ENCODE peak calls at places on chromosomes 16 and 17, in ten cellular contexts. One of them, this sample, is unnamed.

GRCh38 chr17:32161506-32162365 is 19.4 kb downstream of the RHOT1 start:
- DNase-seq in pons: no peak
- DNase-seq in cardiac muscle cell: no peak
- DNase-seq in AG09319: no peak
- DNase-seq in tibial nerve: no peak
- DNase-seq in mucosa of gallbladder: no peak
- DNase-seq in left lung: no peak
- DNase-seq in KG1: no peak
- DNase-seq in lower lobe of right lung: no peak
- DNase-seq in amygdala: no peak
- DNase-seq in this sample: no peak

GRCh38 chr17:4043862-4044261 is 79.6 kb upstream of the ATP2A3 start:
- DNase-seq in left lung: no peak
- DNase-seq in AG09319: no peak
- DNase-seq in lower lobe of right lung: no peak
- DNase-seq in pons: no peak
- DNase-seq in mucosa of gallbladder: peak; percentile 46
- DNase-seq in tibial nerve: no peak
- DNase-seq in amygdala: no peak
- DNase-seq in KG1: no peak
- DNase-seq in cardiac muscle cell: no peak
- DNase-seq in this sample: no peak

GRCh38 chr16:88810166-88810867 is 1.4 kb downstream of the APRT start:
- DNase-seq in left lung: no peak
- DNase-seq in cardiac muscle cell: no peak
- DNase-seq in mucosa of gallbladder: no peak
- DNase-seq in pons: no peak
- DNase-seq in AG09319: no peak
- DNase-seq in amygdala: no peak
- DNase-seq in KG1: no peak
- DNase-seq in lower lobe of right lung: no peak
- DNase-seq in tibial nerve: no peak
- DNase-seq in this sample: no peak

GRCh38 chr17:14427914-14428639 is 127.2 kb downstream of the HS3ST3B1 start:
- DNase-seq in lower lobe of right lung: no peak
- DNase-seq in pons: peak; percentile 2
- DNase-seq in AG09319: no peak
- DNase-seq in mucosa of gallbladder: no peak
- DNase-seq in cardiac muscle cell: no peak
- DNase-seq in tibial nerve: no peak
- DNase-seq in amygdala: no peak
- DNase-seq in left lung: no peak
- DNase-seq in KG1: no peak
- DNase-seq in this sample: no peak

GRCh38 chr16:87552772-87553171 is 49.5 kb upstream of the JPH3 start:
- DNase-seq in pons: no peak
- DNase-seq in lower lobe of right lung: no peak
- DNase-seq in mucosa of gallbladder: no peak
- DNase-seq in cardiac muscle cell: peak; percentile 58
- DNase-seq in tibial nerve: no peak
- DNase-seq in AG09319: no peak
- DNase-seq in left lung: no peak
- DNase-seq in amygdala: no peak
- DNase-seq in KG1: no peak
- DNase-seq in this sample: no peak

GRCh38 chr16:86664518-86665318 is 86.4 kb downstream of the FOXL1 start:
- DNase-seq in pons: no peak
- DNase-seq in KG1: peak; percentile 33
- DNase-seq in left lung: no peak
- DNase-seq in mucosa of gallbladder: peak; percentile 82
- DNase-seq in tibial nerve: no peak
- DNase-seq in lower lobe of right lung: no peak
- DNase-seq in AG09319: no peak
- DNase-seq in cardiac muscle cell: no peak
- DNase-seq in amygdala: no peak
- DNase-seq in this sample: peak; percentile 63

GRCh38 chr16:10539793-10540192 is 40.6 kb downstream of the EMP2 start:
- DNase-seq in cardiac muscle cell: no peak
- DNase-seq in tibial nerve: no peak
- DNase-seq in pons: no peak
- DNase-seq in left lung: no peak
- DNase-seq in KG1: no peak
- DNase-seq in AG09319: no peak
- DNase-seq in mucosa of gallbladder: no peak
- DNase-seq in amygdala: no peak
- DNase-seq in lower lobe of right lung: no peak
- DNase-seq in this sample: no peak

GRCh38 chr17:512311-512710 is 159.7 kb upstream of the RPH3AL start:
- DNase-seq in KG1: no peak
- DNase-seq in cardiac muscle cell: no peak
- DNase-seq in amygdala: no peak
- DNase-seq in left lung: no peak
- DNase-seq in AG09319: no peak
- DNase-seq in pons: no peak
- DNase-seq in lower lobe of right lung: no peak
- DNase-seq in mucosa of gallbladder: no peak
- DNase-seq in tibial nerve: no peak
- DNase-seq in this sample: no peak

GRCh38 chr16:74075393-74075792 is 221.2 kb upstream of the PSMD7 start:
- DNase-seq in left lung: no peak
- DNase-seq in mucosa of gallbladder: no peak
- DNase-seq in amygdala: no peak
- DNase-seq in pons: no peak
- DNase-seq in AG09319: no peak
- DNase-seq in cardiac muscle cell: no peak
- DNase-seq in tibial nerve: no peak
- DNase-seq in lower lobe of right lung: no peak
- DNase-seq in KG1: no peak
- DNase-seq in this sample: no peak

GRCh38 chr16:9797306-9797705 is 384.9 kb downstream of the GRIN2A start:
- DNase-seq in left lung: no peak
- DNase-seq in cardiac muscle cell: no peak
- DNase-seq in AG09319: no peak
- DNase-seq in mucosa of gallbladder: no peak
- DNase-seq in amygdala: no peak
- DNase-seq in tibial nerve: no peak
- DNase-seq in KG1: no peak
- DNase-seq in pons: no peak
- DNase-seq in lower lobe of right lung: no peak
- DNase-seq in this sample: no peak

GRCh38 chr17:50749243-50749642 is 18.1 kb downstream of the ANKRD40CL start:
- DNase-seq in amygdala: no peak
- DNase-seq in AG09319: no peak
- DNase-seq in left lung: no peak
- DNase-seq in pons: no peak
- DNase-seq in mucosa of gallbladder: no peak
- DNase-seq in lower lobe of right lung: no peak
- DNase-seq in cardiac muscle cell: no peak
- DNase-seq in KG1: no peak
- DNase-seq in tibial nerve: no peak
- DNase-seq in this sample: no peak

GRCh38 chr17:43908111-43908721 is 880 bp upstream of the MPP2 start:
- DNase-seq in KG1: no peak
- DNase-seq in tibial nerve: peak; percentile 72
- DNase-seq in left lung: no peak
- DNase-seq in mucosa of gallbladder: peak; percentile 64
- DNase-seq in amygdala: peak; percentile 85
- DNase-seq in lower lobe of right lung: peak; percentile 53
- DNase-seq in AG09319: no peak
- DNase-seq in cardiac muscle cell: peak; percentile 78
- DNase-seq in pons: peak; percentile 94
- DNase-seq in this sample: peak; percentile 73

GRCh38 chr17:74205274-74205673 is 1.8 kb downstream of the RPL38 start:
- DNase-seq in mucosa of gallbladder: no peak
- DNase-seq in pons: no peak
- DNase-seq in KG1: no peak
- DNase-seq in tibial nerve: no peak
- DNase-seq in left lung: no peak
- DNase-seq in AG09319: no peak
- DNase-seq in cardiac muscle cell: no peak
- DNase-seq in amygdala: no peak
- DNase-seq in lower lobe of right lung: no peak
- DNase-seq in this sample: no peak

GRCh38 chr16:17798721-17799120 is 328.0 kb upstream of the XYLT1 start:
- DNase-seq in mucosa of gallbladder: no peak
- DNase-seq in pons: peak; percentile 17
- DNase-seq in tibial nerve: no peak
- DNase-seq in AG09319: no peak
- DNase-seq in lower lobe of right lung: no peak
- DNase-seq in left lung: no peak
- DNase-seq in KG1: no peak
- DNase-seq in amygdala: no peak
- DNase-seq in cardiac muscle cell: no peak
- DNase-seq in this sample: no peak

GRCh38 chr16:19748389-19749110 is 30.5 kb downstream of the IQCK start:
- DNase-seq in pons: no peak
- DNase-seq in cardiac muscle cell: no peak
- DNase-seq in lower lobe of right lung: no peak
- DNase-seq in left lung: no peak
- DNase-seq in tibial nerve: no peak
- DNase-seq in AG09319: no peak
- DNase-seq in amygdala: no peak
- DNase-seq in mucosa of gallbladder: no peak
- DNase-seq in KG1: no peak
- DNase-seq in this sample: no peak

GRCh38 chr17:29048440-29049360 is 5.8 kb downstream of the PIPOX start:
- DNase-seq in KG1: no peak
- DNase-seq in amygdala: no peak
- DNase-seq in tibial nerve: no peak
- DNase-seq in AG09319: no peak
- DNase-seq in pons: no peak
- DNase-seq in left lung: no peak
- DNase-seq in cardiac muscle cell: peak; percentile 56
- DNase-seq in lower lobe of right lung: no peak
- DNase-seq in mucosa of gallbladder: no peak
- DNase-seq in this sample: no peak

GRCh38 chr17:48600244-48601098 is 4.3 kb downstream of the HOXB6 start:
- DNase-seq in left lung: no peak
- DNase-seq in KG1: no peak
- DNase-seq in AG09319: no peak
- DNase-seq in amygdala: no peak
- DNase-seq in mucosa of gallbladder: no peak
- DNase-seq in tibial nerve: no peak
- DNase-seq in cardiac muscle cell: no peak
- DNase-seq in pons: no peak
- DNase-seq in lower lobe of right lung: no peak
- DNase-seq in this sample: peak; percentile 64

GRCh38 chr16:12449374-12449773 is 354.3 kb downstream of the CPPED1 start:
- DNase-seq in pons: no peak
- DNase-seq in tibial nerve: no peak
- DNase-seq in mucosa of gallbladder: no peak
- DNase-seq in AG09319: no peak
- DNase-seq in KG1: no peak
- DNase-seq in lower lobe of right lung: no peak
- DNase-seq in amygdala: no peak
- DNase-seq in left lung: no peak
- DNase-seq in cardiac muscle cell: no peak
- DNase-seq in this sample: no peak

GRCh38 chr17:69854381-69854780 is 220.6 kb upstream of the KCNJ16 start:
- DNase-seq in pons: no peak
- DNase-seq in left lung: no peak
- DNase-seq in KG1: no peak
- DNase-seq in AG09319: no peak
- DNase-seq in lower lobe of right lung: no peak
- DNase-seq in amygdala: no peak
- DNase-seq in cardiac muscle cell: peak; percentile 19
- DNase-seq in mucosa of gallbladder: no peak
- DNase-seq in tibial nerve: no peak
- DNase-seq in this sample: no peak

GRCh38 chr16:76157629-76158028 is 119.6 kb upstream of the CNTNAP4 start:
- DNase-seq in KG1: no peak
- DNase-seq in mucosa of gallbladder: no peak
- DNase-seq in tibial nerve: no peak
- DNase-seq in amygdala: no peak
- DNase-seq in cardiac muscle cell: no peak
- DNase-seq in left lung: no peak
- DNase-seq in lower lobe of right lung: no peak
- DNase-seq in pons: no peak
- DNase-seq in AG09319: no peak
- DNase-seq in this sample: no peak

GRCh38 chr16:84614914-84615813 is 2.7 kb downstream of the COTL1 start:
- DNase-seq in amygdala: no peak
- DNase-seq in KG1: no peak
- DNase-seq in tibial nerve: no peak
- DNase-seq in cardiac muscle cell: no peak
- DNase-seq in pons: no peak
- DNase-seq in AG09319: no peak
- DNase-seq in lower lobe of right lung: no peak
- DNase-seq in left lung: no peak
- DNase-seq in mucosa of gallbladder: no peak
- DNase-seq in this sample: no peak

GRCh38 chr17:70378005-70378404 is 208.7 kb downstream of the KCNJ2 start:
- DNase-seq in mucosa of gallbladder: no peak
- DNase-seq in lower lobe of right lung: no peak
- DNase-seq in amygdala: no peak
- DNase-seq in AG09319: no peak
- DNase-seq in tibial nerve: no peak
- DNase-seq in pons: no peak
- DNase-seq in KG1: no peak
- DNase-seq in left lung: no peak
- DNase-seq in cardiac muscle cell: no peak
- DNase-seq in this sample: no peak

GRCh38 chr17:45680360-45680759 is 103.8 kb upstream of the CRHR1 start:
- DNase-seq in mucosa of gallbladder: no peak
- DNase-seq in amygdala: no peak
- DNase-seq in pons: no peak
- DNase-seq in cardiac muscle cell: no peak
- DNase-seq in lower lobe of right lung: peak; percentile 2
- DNase-seq in AG09319: no peak
- DNase-seq in tibial nerve: no peak
- DNase-seq in KG1: no peak
- DNase-seq in left lung: no peak
- DNase-seq in this sample: no peak

GRCh38 chr17:15123593-15124590 is 141.2 kb downstream of the PMP22 start:
- DNase-seq in pons: no peak
- DNase-seq in amygdala: no peak
- DNase-seq in mucosa of gallbladder: no peak
- DNase-seq in lower lobe of right lung: no peak
- DNase-seq in AG09319: no peak
- DNase-seq in left lung: no peak
- DNase-seq in tibial nerve: no peak
- DNase-seq in cardiac muscle cell: no peak
- DNase-seq in KG1: no peak
- DNase-seq in this sample: no peak

GRCh38 chr16:85364323-85365040 is 248.6 kb upstream of the GSE1 start:
- DNase-seq in pons: no peak
- DNase-seq in AG09319: no peak
- DNase-seq in KG1: no peak
- DNase-seq in mucosa of gallbladder: no peak
- DNase-seq in amygdala: no peak
- DNase-seq in left lung: no peak
- DNase-seq in cardiac muscle cell: no peak
- DNase-seq in tibial nerve: no peak
- DNase-seq in lower lobe of right lung: no peak
- DNase-seq in this sample: no peak

GRCh38 chr16:82152192-82152591 is 17.8 kb downstream of the MPHOSPH6 start:
- DNase-seq in amygdala: no peak
- DNase-seq in AG09319: no peak
- DNase-seq in KG1: no peak
- DNase-seq in left lung: no peak
- DNase-seq in mucosa of gallbladder: no peak
- DNase-seq in cardiac muscle cell: peak; percentile 9
- DNase-seq in tibial nerve: no peak
- DNase-seq in lower lobe of right lung: no peak
- DNase-seq in pons: no peak
- DNase-seq in this sample: no peak

GRCh38 chr16:71479420-71479819 is 9.7 kb downstream of the ZNF19 start:
- DNase-seq in pons: peak; percentile 52
- DNase-seq in mucosa of gallbladder: no peak
- DNase-seq in KG1: no peak
- DNase-seq in lower lobe of right lung: no peak
- DNase-seq in left lung: no peak
- DNase-seq in AG09319: no peak
- DNase-seq in amygdala: peak; percentile 4
- DNase-seq in cardiac muscle cell: peak; percentile 32
- DNase-seq in tibial nerve: no peak
- DNase-seq in this sample: no peak

GRCh38 chr17:68600123-68600880 is 865 bp downstream of the FAM20A start:
- DNase-seq in AG09319: no peak
- DNase-seq in cardiac muscle cell: peak; percentile 80
- DNase-seq in KG1: no peak
- DNase-seq in amygdala: no peak
- DNase-seq in lower lobe of right lung: peak; percentile 82
- DNase-seq in pons: no peak
- DNase-seq in tibial nerve: no peak
- DNase-seq in left lung: peak; percentile 67
- DNase-seq in mucosa of gallbladder: no peak
- DNase-seq in this sample: no peak

This sample was measured in colonic mucosa.